ENCODE peak calls at places on chromosomes 13 and 19, in seven cellular contexts. L, G, N, I, P, V and K are unnamed samples.

GRCh38 chr19:739998-740715 is 10.8 kb upstream of the MISP start:
- DNase-seq in L (no peak), G (no peak), N (no peak), I (no peak), P (no peak), V (no peak), K (no peak)

GRCh38 chr13:113837554-113838355 is 26.1 kb downstream of the GAS6 start:
- DNase-seq in L (peak), G (peak), N (peak), I (peak), P (peak), V (no peak), K (peak)

GRCh38 chr13:101301053-101301452 is 115.3 kb downstream of the NALCN start:
- DNase-seq in L (no peak), G (no peak), N (no peak), I (no peak), P (peak), V (no peak), K (no peak)

GRCh38 chr19:17390665-17391370 is 3.2 kb downstream of the CCDC194 start:
- DNase-seq in L (peak), G (peak), N (peak), I (peak), P (peak), V (peak), K (peak)

GRCh38 chr19:45250832-45251451 is at the start of gene MARK4:
- DNase-seq in L (peak), G (peak), N (peak), I (peak), P (peak), V (peak), K (peak)

GRCh38 chr13:46058268-46058667 is 5.7 kb upstream of the ZC3H13 start:
- DNase-seq in L (no peak), G (no peak), N (no peak), I (no peak), P (no peak), V (no peak), K (no peak)

GRCh38 chr13:30898070-30898469 is 8.0 kb upstream of the MEDAG start:
- DNase-seq in L (no peak), G (no peak), N (no peak), I (no peak), P (no peak), V (no peak), K (no peak)

GRCh38 chr13:46761174-46761573 is 35.8 kb downstream of the ESD start:
- DNase-seq in L (no peak), G (no peak), N (no peak), I (no peak), P (no peak), V (no peak), K (no peak)

GRCh38 chr19:485583-486236 is 10.6 kb upstream of the MADCAM1 start:
- DNase-seq in L (peak), G (peak), N (no peak), I (peak), P (peak), V (no peak), K (peak)

GRCh38 chr19:14957464-14957863 is 16.2 kb downstream of the OR7C2 start:
- DNase-seq in L (no peak), G (no peak), N (no peak), I (no peak), P (no peak), V (no peak), K (no peak)

GRCh38 chr19:41299755-41300089 is 10.2 kb upstream of the CCDC97 start:
- DNase-seq in L (no peak), G (no peak), N (no peak), I (no peak), P (no peak), V (no peak), K (peak)

GRCh38 chr19:38841787-38842438 is 7.9 kb downstream of the HNRNPL start:
- DNase-seq in L (no peak), G (no peak), N (no peak), I (peak), P (no peak), V (no peak), K (no peak)

GRCh38 chr19:17863520-17864182 is 3.9 kb downstream of the RPL18A start:
- DNase-seq in L (no peak), G (no peak), N (no peak), I (no peak), P (peak), V (no peak), K (no peak)

GRCh38 chr19:8858260-8858659 is 26.1 kb downstream of the MBD3L1 start:
- DNase-seq in L (no peak), G (no peak), N (no peak), I (no peak), P (no peak), V (no peak), K (no peak)

GRCh38 chr19:16141043-16141442 is 2.4 kb upstream of the HSH2D start:
- DNase-seq in L (no peak), G (no peak), N (no peak), I (no peak), P (no peak), V (no peak), K (no peak)

GRCh38 chr19:39277598-39277997 is 9.4 kb downstream of the IFNL2 start:
- DNase-seq in L (no peak), G (no peak), N (no peak), I (no peak), P (no peak), V (no peak), K (no peak)

GRCh38 chr19:46748325-46749109 is 2.3 kb upstream of the STRN4 start:
- DNase-seq in L (no peak), G (peak), N (peak), I (peak), P (peak), V (peak), K (peak)

GRCh38 chr19:46878613-46879375 is 18.0 kb downstream of the ARHGAP35 start:
- DNase-seq in L (no peak), G (peak), N (no peak), I (no peak), P (peak), V (no peak), K (peak)

GRCh38 chr13:51223284-51224270 is 1.4 kb downstream of the FAM124A start:
- DNase-seq in L (peak), G (no peak), N (no peak), I (peak), P (peak), V (no peak), K (no peak)

GRCh38 chr13:41767801-41768200 is 193.1 kb downstream of the VWA8 start:
- DNase-seq in L (no peak), G (peak), N (no peak), I (no peak), P (no peak), V (no peak), K (peak)

GRCh38 chr13:36275190-36276002 is 22.2 kb downstream of the CCDC169 start:
- DNase-seq in L (no peak), G (peak), N (peak), I (no peak), P (no peak), V (no peak), K (peak)

GRCh38 chr19:755063-755462 is 4.2 kb downstream of the MISP start:
- DNase-seq in L (no peak), G (no peak), N (no peak), I (no peak), P (no peak), V (no peak), K (no peak)

GRCh38 chr19:3450796-3451411 is 29.4 kb downstream of the SMIM24 start:
- DNase-seq in L (no peak), G (peak), N (peak), I (peak), P (no peak), V (no peak), K (peak)

GRCh38 chr13:107124129-107124718 is 556.3 kb upstream of the ARGLU1 start:
- DNase-seq in L (no peak), G (peak), N (peak), I (no peak), P (no peak), V (no peak), K (no peak)

GRCh38 chr19:46578450-46578849 is 22.7 kb upstream of the CALM3 start:
- DNase-seq in L (no peak), G (no peak), N (no peak), I (no peak), P (no peak), V (no peak), K (no peak)

GRCh38 chr13:43143591-43143990 is 120.2 kb downstream of the DNAJC15 start:
- DNase-seq in L (no peak), G (no peak), N (no peak), I (no peak), P (no peak), V (no peak), K (no peak)

GRCh38 chr19:23817519-23817918 is 58.8 kb upstream of the ZNF681 start:
- DNase-seq in L (no peak), G (peak), N (no peak), I (no peak), P (peak), V (peak), K (peak)

GRCh38 chr19:19372656-19373416 is 32.6 kb upstream of the GATAD2A start:
- DNase-seq in L (peak), G (no peak), N (peak), I (peak), P (no peak), V (no peak), K (peak)

GRCh38 chr19:42422576-42423461 is 4.4 kb downstream of the LIPE start:
- DNase-seq in L (peak), G (peak), N (peak), I (peak), P (peak), V (no peak), K (peak)

GRCh38 chr19:40611900-40612698 is 10.9 kb downstream of the LTBP4 start:
- DNase-seq in L (no peak), G (no peak), N (no peak), I (no peak), P (peak), V (no peak), K (no peak)

GRCh38 chr13:36848228-36848982 is 29.4 kb downstream of the RFXAP start:
- DNase-seq in L (no peak), G (no peak), N (no peak), I (no peak), P (peak), V (no peak), K (no peak)

GRCh38 chr19:2188708-2189385 is 25.1 kb downstream of the DOT1L start:
- DNase-seq in L (no peak), G (no peak), N (no peak), I (no peak), P (no peak), V (no peak), K (no peak)